ENCODE peak calls at places on chromosomes 16 and 17, in five cellular contexts. L is kidney epithelial cell, P is SJSA1, M is OCI-LY7, Y is K562. G is an unnamed sample. For H3K36me3, the result is how much of the 10 kb centered on the place peaks cover.

GRCh38 chr16:81151648-81152047 is 55.5 kb upstream of the GCSH start:
- DNase-seq in M (no peak), P (no peak), L (no peak), Y (no peak), G (no peak)

GRCh38 chr17:66632716-66633115 is 202.2 kb upstream of the CACNG5 start:
- DNase-seq in Y (no peak), L (no peak), P (no peak), M (no peak), G (peak)

GRCh38 chr16:25627641-25628040 is 64.1 kb upstream of the HS3ST4 start:
- DNase-seq in Y (no peak), M (no peak), L (no peak), P (no peak), G (no peak)

GRCh38 chr16:55465077-55465896 is 13.7 kb upstream of the MMP2 start:
- DNase-seq in Y (peak), L (peak), M (peak), P (peak), G (peak)

GRCh38 chr16:58236231-58236690 is 38.4 kb upstream of the CSNK2A2 start:
- DNase-seq in L (no peak), P (peak), Y (peak), M (peak), G (peak)

GRCh38 chr16:5509336-5509735 is 411.7 kb upstream of the EEF2KMT start:
- DNase-seq in Y (no peak), M (no peak), P (no peak), L (no peak), G (no peak)

GRCh38 chr17:59769891-59770290 is 62.4 kb downstream of the VMP1 start:
- DNase-seq in L (no peak), Y (no peak), P (no peak), M (no peak), G (peak)

GRCh38 chr17:52148969-52149351 is 9.6 kb downstream of the CA10 start:
- DNase-seq in P (no peak), Y (no peak), L (no peak), M (no peak), G (peak)

GRCh38 chr16:85579883-85580607 is 33.1 kb upstream of the GSE1 start:
- DNase-seq in Y (no peak), M (no peak), P (no peak), L (no peak), G (no peak)

GRCh38 chr17:82080789-82081464 is 15.3 kb upstream of the DUS1L start:
- DNase-seq in Y (no peak), P (no peak), L (no peak), M (no peak), G (no peak)

GRCh38 chr16:86059253-86060171 is 160.6 kb downstream of the IRF8 start:
- DNase-seq in L (no peak), Y (no peak), M (no peak), P (no peak), G (no peak)

GRCh38 chr17:27506348-27507218 is 50.3 kb downstream of the KSR1 start:
- DNase-seq in M (peak), P (no peak), L (no peak), Y (no peak), G (peak)

GRCh38 chr17:55210292-55210691 is 54.5 kb upstream of the HLF start:
- DNase-seq in M (no peak), L (no peak), P (no peak), Y (no peak), G (no peak)

GRCh38 chr17:82287849-82288601 is 14.5 kb upstream of the CSNK1D start:
- DNase-seq in M (no peak), L (no peak), P (peak), Y (peak), G (peak)

GRCh38 chr16:11229432-11229831 is 26.6 kb downstream of the SOCS1 start:
- DNase-seq in P (no peak), L (no peak), Y (no peak), M (no peak), G (no peak)

GRCh38 chr16:69397821-69398521 is 12.2 kb upstream of the TERF2 start:
- DNase-seq in M (peak), P (peak), L (peak), Y (peak), G (peak)

GRCh38 chr16:1557074-1557473 is 23.6 kb downstream of the TMEM204 start:
- DNase-seq in P (no peak), M (no peak), Y (no peak), L (no peak), G (no peak)

GRCh38 chr17:77487211-77487629 is 346.5 kb downstream of the SEC14L1 start:
- DNase-seq in L (no peak), M (no peak), Y (no peak), P (no peak), G (no peak)

GRCh38 chr17:66963521-66964082 is 905 bp upstream of the CACNG4 start:
- DNase-seq in P (no peak), Y (no peak), L (no peak), M (no peak), G (no peak)

GRCh38 chr16:83338941-83339340 is 468.8 kb upstream of the HSBP1 start:
- DNase-seq in L (no peak), M (no peak), Y (no peak), P (peak), G (peak)

GRCh38 chr17:73342549-73343167 is 30.9 kb upstream of the CDC42EP4 start:
- DNase-seq in P (peak), M (no peak), Y (no peak), L (no peak), G (peak)

GRCh38 chr17:17363638-17364337 is 60.6 kb downstream of the NT5M start:
- DNase-seq in L (no peak), M (peak), P (no peak), Y (no peak), G (no peak)

GRCh38 chr17:76452102-76452645 is 778 bp downstream of the UBE2O start:
- DNase-seq in M (peak), P (no peak), L (no peak), Y (peak), G (no peak)

GRCh38 chr16:1923299-1924034 is 5.3 kb upstream of the HS3ST6 start:
- DNase-seq in P (peak), M (no peak), Y (peak), L (no peak), G (no peak)

DNA sequence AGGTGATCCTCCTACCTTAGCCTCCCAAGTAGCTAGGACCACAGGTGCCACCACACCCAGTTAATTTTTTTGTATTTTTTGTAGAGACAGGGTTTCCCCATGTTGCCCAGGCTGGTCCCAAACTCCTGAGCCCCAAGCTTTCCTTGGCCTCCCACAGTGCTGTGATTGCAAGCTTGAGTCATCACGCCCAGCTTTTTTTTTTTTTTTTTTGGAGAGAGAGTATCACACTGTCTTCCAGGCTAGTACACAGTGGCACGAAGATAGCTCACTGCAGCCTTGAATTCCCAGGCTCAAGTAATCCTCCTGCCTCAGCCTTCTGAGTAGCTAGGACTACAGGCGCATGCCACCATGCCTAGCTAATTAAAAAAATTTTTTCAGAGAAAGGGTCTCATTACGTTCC is 27.2 kb downstream of the HEATR9 start:
- DNase-seq in P (no peak), M (no peak), Y (no peak), L (no peak), G (no peak)
- H3K36me3 ChIP-seq in P (half or more), M (half or more), Y (half or more), L (under half), G (under half)

GRCh38 chr17:32449963-32450362 is 5.7 kb downstream of the PSMD11 start:
- DNase-seq in P (no peak), Y (no peak), L (no peak), M (no peak), G (no peak)
- H3K36me3 ChIP-seq in P (half or more), Y (half or more), L (under half), M (half or more), G (under half)

DNA sequence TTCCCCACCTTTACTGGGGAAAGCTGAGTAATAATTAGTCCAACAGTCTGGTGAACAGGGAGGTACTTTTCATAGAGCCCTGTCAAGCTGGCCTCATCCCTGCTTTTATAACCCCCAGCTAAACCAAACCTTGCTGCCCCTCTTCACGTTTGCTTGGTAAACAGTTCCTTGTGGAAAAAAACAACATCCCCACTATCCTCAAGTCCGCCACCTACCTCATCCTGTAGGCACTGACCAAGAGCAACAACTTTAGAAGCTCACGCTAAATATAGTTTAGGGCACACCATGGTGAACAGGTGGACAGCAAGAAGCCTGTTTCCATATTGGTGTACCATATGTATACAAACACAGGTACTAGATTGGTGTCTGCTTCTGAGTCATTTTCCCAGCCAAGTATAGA is 16.5 kb downstream of the NFE2L1 start:
- DNase-seq in P (no peak), M (no peak), Y (no peak), L (no peak), G (no peak)
- H3K36me3 ChIP-seq in P (half or more), M (half or more), Y (half or more), L (under half), G (under half)

GRCh38 chr17:58004060-58004459 is 3.0 kb downstream of the SRSF1 start:
- DNase-seq in L (no peak), Y (no peak), P (no peak), M (no peak), G (no peak)

GRCh38 chr17:58006563-58006923 is 503 bp downstream of the SRSF1 start:
- DNase-seq in M (peak), P (peak), L (no peak), Y (peak), G (peak)

GRCh38 chr17:58006924-58007780 is at the start of gene SRSF1:
- DNase-seq in L (peak), M (peak), Y (peak), P (peak), G (peak)

GRCh38 chr17:58005728-58006562 is 1.1 kb downstream of the SRSF1 start:
- DNase-seq in L (no peak), P (no peak), Y (peak), M (no peak), G (no peak)

DNA sequence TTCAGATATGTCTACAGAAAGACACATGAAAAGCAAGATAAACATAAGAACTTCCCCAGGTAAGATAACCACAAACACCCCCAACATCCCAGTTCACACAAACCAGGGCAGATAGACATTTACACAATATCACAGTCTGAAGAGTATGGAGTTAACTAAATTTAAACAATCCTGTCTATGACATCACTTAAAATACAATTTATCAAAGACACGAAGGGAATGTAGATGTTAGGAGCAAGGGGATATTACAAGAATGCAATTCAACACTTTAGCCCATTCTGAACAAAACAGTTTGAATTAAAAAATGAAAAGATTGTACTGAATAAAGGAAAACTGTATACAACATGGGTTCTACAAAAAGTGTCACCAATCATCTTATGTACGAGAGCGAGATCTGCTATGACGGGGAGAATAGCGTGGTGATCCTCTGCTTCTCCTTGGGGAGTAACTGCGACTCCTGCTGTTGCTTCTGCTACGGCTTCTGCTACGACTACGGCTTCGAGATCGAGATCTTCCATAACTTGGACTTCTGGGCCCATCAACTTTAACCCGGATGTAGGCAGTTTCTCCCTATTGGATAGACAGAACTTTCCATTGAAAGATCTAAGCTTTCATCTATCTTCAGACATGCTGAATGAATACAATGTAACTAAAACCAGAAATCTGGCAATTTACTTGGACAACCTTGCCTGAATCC is 1.9 kb downstream of the SRSF1 start:
- DNase-seq in M (no peak), Y (peak), P (no peak), L (no peak), G (no peak)
- H3K36me3 ChIP-seq in M (half or more), Y (half or more), P (half or more), L (under half), G (under half)

GRCh38 chr17:64063766-64064224 is 43.4 kb upstream of the ICAM2 start:
- DNase-seq in P (no peak), Y (peak), M (peak), L (no peak), G (peak)

GRCh38 chr17:64064331-64064730 is 43.9 kb upstream of the ICAM2 start:
- DNase-seq in L (no peak), Y (no peak), M (no peak), P (no peak), G (peak)

GRCh38 chr17:64069143-64069542 is 48.7 kb upstream of the ICAM2 start:
- DNase-seq in P (no peak), Y (no peak), M (no peak), L (no peak), G (no peak)

GRCh38 chr17:64067642-64068041 is 47.2 kb upstream of the ICAM2 start:
- DNase-seq in Y (no peak), M (no peak), L (no peak), P (no peak), G (no peak)

GRCh38 chr17:64066709-64067108 is 46.3 kb upstream of the ICAM2 start:
- DNase-seq in P (no peak), L (no peak), M (no peak), Y (no peak), G (no peak)
- H3K36me3 ChIP-seq in P (under half), L (under half), M (half or more), Y (under half), G (under half)

DNA sequence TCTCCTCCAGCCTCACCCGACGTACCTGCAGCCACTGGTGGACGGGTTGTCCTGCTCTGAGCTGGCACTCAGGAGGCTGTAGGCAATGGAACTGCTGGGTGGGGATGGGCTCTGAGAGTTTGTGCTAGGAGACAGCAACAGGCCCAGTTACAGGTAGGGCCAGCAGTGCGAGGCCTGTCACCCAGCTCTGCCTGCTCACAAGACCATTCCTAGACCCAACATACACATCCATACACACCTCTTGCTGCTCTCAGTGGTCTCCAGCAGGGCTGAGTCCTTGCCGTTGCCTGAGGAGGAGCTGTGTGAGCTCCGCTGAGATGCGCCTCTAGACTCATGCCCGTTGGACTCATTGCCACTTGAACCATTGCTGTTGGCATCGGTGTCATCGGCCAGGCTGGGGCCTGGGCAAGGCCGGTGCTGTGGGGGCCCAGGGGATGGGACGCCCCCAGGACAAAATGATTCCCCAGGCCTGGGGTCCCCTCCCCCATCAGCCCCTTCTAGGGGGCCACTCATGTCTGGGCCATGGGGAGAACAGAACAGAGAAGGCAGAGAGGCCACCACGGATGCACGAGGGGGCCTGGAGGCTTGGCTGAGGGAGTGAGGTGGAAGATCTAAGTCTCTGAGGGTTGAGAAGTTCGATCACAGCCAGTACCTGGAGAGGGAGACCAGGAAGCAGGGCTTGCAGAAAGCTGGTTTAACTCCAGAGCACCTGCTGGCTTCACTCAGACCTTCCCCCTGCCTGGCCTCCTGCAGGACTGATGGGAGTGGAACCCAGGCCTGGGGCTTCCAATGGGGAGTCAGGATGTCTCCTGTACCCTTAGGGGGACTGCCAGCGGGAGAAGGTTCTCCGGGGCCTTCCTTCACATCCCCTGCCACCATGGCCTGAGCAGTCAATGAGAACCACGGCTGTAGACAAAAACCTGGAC is 1.7 kb downstream of the PER1 start:
- DNase-seq in P (no peak), L (no peak), Y (no peak), M (no peak), G (no peak)
- H3K36me3 ChIP-seq in P (half or more), L (under half), Y (under half), M (under half), G (half or more)

DNA sequence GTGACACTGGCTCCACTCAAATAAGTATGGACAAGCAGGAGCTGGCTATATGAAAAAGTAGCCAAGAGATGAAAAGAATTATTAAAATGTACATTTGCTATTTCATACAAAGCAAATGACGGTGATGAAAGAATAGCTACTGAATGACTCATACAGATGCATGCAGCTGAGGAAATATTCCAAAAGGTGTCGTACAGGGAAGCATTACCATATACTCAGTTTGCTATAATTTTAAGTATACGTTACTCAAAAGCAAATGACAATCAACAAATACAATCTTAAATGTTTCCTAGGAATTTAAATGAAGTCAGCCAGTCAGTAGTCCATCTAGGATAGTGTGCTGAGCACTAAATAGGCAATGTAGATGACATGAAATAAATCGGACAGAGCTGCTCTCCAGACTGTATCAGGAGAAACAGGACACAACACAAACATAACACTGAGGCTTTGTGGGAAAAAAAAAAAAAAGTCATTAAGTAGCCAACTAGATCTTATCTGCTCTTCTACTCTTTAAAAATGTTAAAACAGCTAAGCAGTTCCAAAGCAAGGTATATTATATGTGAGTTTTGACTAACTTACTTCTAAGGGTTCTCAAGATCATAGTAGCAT is 65.0 kb downstream of the NCOR1 start:
- DNase-seq in M (no peak), P (no peak), Y (no peak), L (no peak), G (peak)
- H3K36me3 ChIP-seq in M (half or more), P (half or more), Y (under half), L (under half), G (under half)

DNA sequence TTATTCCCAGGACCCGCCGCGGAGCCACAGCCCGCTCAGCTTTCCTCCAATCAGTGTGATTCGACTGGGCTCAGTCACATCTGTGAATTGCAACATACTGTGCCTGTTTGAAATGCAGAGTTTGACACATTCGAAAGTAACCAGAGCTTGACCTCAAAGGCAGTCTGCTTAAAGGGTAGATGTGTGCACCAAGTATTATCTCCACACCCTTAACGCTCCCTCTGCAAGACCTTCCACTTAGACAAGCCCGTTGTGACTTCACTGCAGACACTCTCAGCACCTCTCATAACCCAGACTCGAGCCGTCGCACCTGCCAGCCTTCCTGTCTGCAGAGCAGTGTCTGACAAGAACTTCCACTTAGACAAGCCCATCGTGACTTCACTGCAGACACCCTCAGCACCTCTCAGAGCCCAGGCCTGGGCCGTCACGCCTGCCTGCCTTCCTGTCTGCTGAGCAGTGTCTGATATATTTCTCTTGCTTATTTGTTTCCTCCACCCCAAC is 3.7 kb downstream of the KLHDC4 start:
- DNase-seq in L (no peak), M (peak), Y (no peak), P (no peak), G (no peak)
- H3K36me3 ChIP-seq in L (under half), M (half or more), Y (half or more), P (half or more), G (under half)

DNA sequence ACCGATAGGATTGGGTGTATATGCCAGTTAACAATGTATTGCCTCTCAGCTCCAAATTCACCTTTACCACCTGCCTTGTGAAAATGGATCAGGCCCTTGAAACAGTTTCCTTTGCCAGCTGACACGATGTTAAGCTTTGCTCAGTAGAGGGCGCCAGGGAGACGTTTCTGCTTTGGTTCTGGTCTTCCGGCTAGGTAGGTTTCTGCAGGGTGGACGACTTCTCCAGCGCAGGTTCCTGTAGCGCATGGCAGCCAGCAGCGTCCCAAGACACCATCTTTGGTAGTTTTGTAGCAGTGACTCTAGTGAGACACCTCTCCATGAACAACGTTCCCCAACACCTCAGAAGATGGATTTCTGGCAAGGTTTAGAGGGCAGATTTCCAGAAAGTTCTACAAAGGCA is 24.0 kb downstream of the SYCE1L start:
- DNase-seq in L (no peak), Y (peak), P (no peak), M (peak), G (no peak)
- H3K36me3 ChIP-seq in L (under half), Y (under half), P (under half), M (under half), G (under half)

G was measured in bronchial epithelial cell.